ENCODE peak calls at places on chromosomes 7 and 10, in eight cellular contexts. G, R, C, K, D, E, I and S are unnamed samples.

GRCh38 chr7:83053965-83054364 is 108.7 kb downstream of the PCLO start:
- DNase-seq in G (no peak), R (no peak), E (no peak), C (no peak), I (no peak), K (no peak), D (no peak), S (no peak)

GRCh38 chr7:493661-494251 is 25.9 kb downstream of the PDGFA start:
- DNase-seq in G (peak; percentile 8), K (no peak), I (no peak), C (no peak), D (no peak), E (no peak), R (no peak), S (no peak)

GRCh38 chr10:74078037-74078436 is 72.6 kb downstream of the AP3M1 start:
- DNase-seq in G (no peak), K (peak; percentile 49), D (peak; percentile 4), I (no peak), R (no peak), C (no peak), E (peak; percentile 63), S (no peak)

GRCh38 chr10:92110039-92110794 is 180.7 kb downstream of the CPEB3 start:
- DNase-seq in G (no peak), C (no peak), K (peak; percentile 68), R (no peak), D (no peak), E (no peak), I (no peak), S (no peak)

GRCh38 chr7:64876792-64877713 is 26.0 kb upstream of the ZNF273 start:
- DNase-seq in G (peak; percentile 68), I (peak; percentile 61), D (peak; percentile 70), E (peak; percentile 0), K (peak; percentile 22), C (peak; percentile 45), R (peak; percentile 44), S (peak; percentile 53)

GRCh38 chr7:118232837-118233236 is 8.3 kb downstream of the ANKRD7 start:
- DNase-seq in D (no peak), R (no peak), I (no peak), E (no peak), C (no peak), K (no peak), G (no peak), S (no peak)

GRCh38 chr10:77636286-77636966 is 1.2 kb downstream of the KCNMA1 start:
- DNase-seq in G (no peak), K (no peak), E (no peak), D (no peak), R (peak; percentile 35), I (no peak), C (no peak), S (no peak)

GRCh38 chr7:31991846-31992245 is 78.4 kb downstream of the PDE1C start:
- DNase-seq in R (no peak), G (no peak), D (no peak), E (no peak), C (no peak), I (no peak), K (no peak), S (no peak)

GRCh38 chr10:124562425-124563060 is 100.9 kb downstream of the LHPP start:
- DNase-seq in C (no peak), R (no peak), K (no peak), E (no peak), I (no peak), D (no peak), G (peak; percentile 4), S (no peak)

GRCh38 chr7:34762769-34763168 is 104.8 kb downstream of the NPSR1 start:
- DNase-seq in R (no peak), E (no peak), I (no peak), G (no peak), C (no peak), K (peak; percentile 10), D (no peak), S (no peak)

GRCh38 chr7:101933685-101934084 is 116.3 kb downstream of the CUX1 start:
- DNase-seq in I (no peak), E (no peak), C (no peak), K (no peak), G (no peak), R (no peak), D (no peak), S (no peak)
- H3K36me3 ChIP-seq in I (no peaks in the 10 kb centered on the region), E (peaks cover 3% of the 10 kb centered on the region), C (no peaks in the 10 kb centered on the region), K (no peaks in the 10 kb centered on the region), G (no peaks in the 10 kb centered on the region), R (no peaks in the 10 kb centered on the region), D (no peaks in the 10 kb centered on the region), S (no peaks in the 10 kb centered on the region)

GRCh38 chr10:97518601-97519043 is 19.9 kb downstream of the UBTD1 start:
- DNase-seq in G (no peak), D (no peak), K (peak; percentile 29), I (no peak), R (no peak), C (no peak), E (peak; percentile 82), S (no peak)
- H3K4me1 ChIP-seq in G (peaks cover 54% of the 10 kb centered on the region), D (no peaks in the 10 kb centered on the region), K (no peaks in the 10 kb centered on the region), I (peaks cover 15% of the 10 kb centered on the region), R (no peaks in the 10 kb centered on the region), C (peaks cover 93% of the 10 kb centered on the region), E (peaks cover 29% of the 10 kb centered on the region), S (no peaks in the 10 kb centered on the region)

GRCh38 chr10:51196508-51197175 is 122.4 kb downstream of the PRKG1 start:
- DNase-seq in D (no peak), K (no peak), I (no peak), R (no peak), G (no peak), E (no peak), C (no peak), S (no peak)
- H3K4me3 ChIP-seq in D (no peak overlapping the region), K (no peak overlapping the region), I (no peak overlapping the region), R (no peak overlapping the region), G (no peak overlapping the region), E (no peak overlapping the region), C (no peak overlapping the region), S (no peak overlapping the region)

GRCh38 chr7:140093375-140093774 is 30.6 kb upstream of the PARP12 start:
- DNase-seq in G (no peak), D (no peak), C (no peak), I (no peak), R (no peak), E (no peak), K (no peak), S (no peak)
- H3K36me3 ChIP-seq in G (peaks cover 17% of the 10 kb centered on the region), D (peaks cover 20% of the 10 kb centered on the region), C (peaks cover 39% of the 10 kb centered on the region), I (peaks cover 39% of the 10 kb centered on the region), R (peaks cover 16% of the 10 kb centered on the region), E (no peaks in the 10 kb centered on the region), K (peaks cover 84% of the 10 kb centered on the region), S (peaks cover 28% of the 10 kb centered on the region)

GRCh38 chr10:6047326-6047611 is 14.9 kb downstream of the IL2RA start:
- DNase-seq in C (no peak), I (no peak), G (no peak), E (no peak), K (no peak), D (no peak), R (no peak), S (no peak)

GRCh38 chr10:6047847-6048246 is 14.3 kb downstream of the IL2RA start:
- DNase-seq in R (no peak), K (no peak), D (no peak), E (no peak), I (no peak), C (no peak), G (no peak), S (no peak)

GRCh38 chr10:6046458-6047325 is 15.5 kb downstream of the IL2RA start:
- DNase-seq in D (no peak), C (no peak), K (no peak), I (no peak), G (no peak), R (no peak), E (no peak), S (no peak)

GRCh38 chr10:6049031-6049400 is 13.2 kb downstream of the IL2RA start:
- DNase-seq in G (no peak), E (no peak), D (no peak), R (no peak), C (no peak), I (no peak), K (no peak), S (no peak)

DNA sequence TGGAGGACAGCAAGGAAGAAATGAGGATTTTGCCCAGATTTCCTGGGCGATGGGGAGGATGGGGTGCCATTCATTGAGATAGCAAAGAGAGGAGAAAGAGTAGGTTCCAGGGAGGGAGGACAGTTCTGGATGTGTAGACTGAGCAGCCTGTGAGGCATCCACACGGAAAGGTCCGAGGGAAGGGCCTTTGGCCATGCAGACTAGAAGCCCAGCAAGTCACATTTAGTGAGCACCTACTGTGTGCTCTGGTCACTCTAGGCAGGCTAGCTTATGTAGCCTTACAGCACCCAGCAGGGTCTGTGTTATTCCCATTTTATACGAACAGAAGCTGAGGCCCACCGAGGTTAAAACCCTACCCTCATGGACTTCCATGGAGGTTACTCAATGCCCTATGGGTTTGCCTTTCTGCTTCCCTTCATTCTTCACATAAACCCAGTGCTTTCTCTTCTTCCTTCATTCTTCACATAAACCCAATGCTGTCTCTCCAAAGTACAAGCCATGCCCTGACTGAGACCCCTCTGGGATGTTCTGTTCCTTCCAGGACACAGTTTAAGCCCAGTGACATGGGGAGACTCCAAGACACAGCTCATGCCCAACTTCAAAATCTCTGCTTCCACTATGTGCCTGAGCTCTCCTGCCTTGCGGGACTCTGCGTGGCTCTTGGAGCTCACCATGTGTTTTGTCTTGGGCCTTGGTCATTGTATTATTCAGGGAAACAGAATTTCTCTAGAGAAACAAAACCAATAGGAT is 13.7 kb downstream of the IL2RA start:
- DNase-seq in I (no peak), G (no peak), C (no peak), K (no peak), D (no peak), E (no peak), R (no peak), S (peak; percentile 16)
- H3K4me1 ChIP-seq in I (no peaks in the 10 kb centered on the region), G (no peaks in the 10 kb centered on the region), C (peaks cover 21% of the 10 kb centered on the region), K (no peaks in the 10 kb centered on the region), D (peaks cover 83% of the 10 kb centered on the region), E (no peaks in the 10 kb centered on the region), R (no peaks in the 10 kb centered on the region), S (peaks cover 69% of the 10 kb centered on the region)

DNA sequence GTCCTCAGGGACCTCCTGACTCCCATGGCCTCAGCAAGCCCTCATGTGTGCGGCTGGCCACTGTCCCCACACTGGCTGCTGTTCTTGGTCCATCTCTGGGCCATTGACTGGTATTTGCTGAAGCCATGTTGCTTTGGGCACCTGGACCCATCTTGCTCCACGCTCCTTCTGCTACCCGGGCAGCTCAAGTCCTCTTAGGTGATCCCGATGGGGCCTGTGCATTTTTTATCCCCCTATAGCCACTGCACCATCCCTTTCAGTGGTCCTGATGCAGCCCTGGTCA is 16.7 kb downstream of the RAMP3 start:
- DNase-seq in E (no peak), K (no peak), C (no peak), G (no peak), D (no peak), R (no peak), I (no peak), S (no peak)
- H3K4me3 ChIP-seq in E (no peak overlapping the region), K (no peak overlapping the region), C (no peak overlapping the region), G (no peak overlapping the region), D (no peak overlapping the region), R (no peak overlapping the region), I (no peak overlapping the region), S (no peak overlapping the region)

GRCh38 chr10:119070395-119071165 is 10.0 kb downstream of the EIF3A start:
- DNase-seq in C (no peak), D (no peak), R (no peak), I (no peak), K (no peak), G (no peak), E (no peak), S (no peak)
- H3K36me3 ChIP-seq in C (peaks cover 40% of the 10 kb centered on the region), D (peaks cover 37% of the 10 kb centered on the region), R (peaks cover 22% of the 10 kb centered on the region), I (peaks cover 34% of the 10 kb centered on the region), K (peaks cover 57% of the 10 kb centered on the region), G (peaks cover 5% of the 10 kb centered on the region), E (peaks cover 91% of the 10 kb centered on the region), S (peaks cover 28% of the 10 kb centered on the region)